ENCODE peak calls at places on chromosomes 1 and 21, in six cellular contexts. L is PC-3, T is HL-60, O is prostate gland, I is brain microvascular endothelial cell, R is dorsolateral prefrontal cortex. N is an unnamed sample. For H3K27me3, the result is how much of the 10 kb centered on the place peaks cover.

GRCh38 chr21:45334591-45335081 is 46.9 kb upstream of the POFUT2 start:
- DNase-seq in I (no peak), R (no peak), T (no peak), L (no peak), O (no peak), N (no peak)

GRCh38 chr1:4055677-4055967 is 155.6 kb upstream of the C1orf174 start:
- DNase-seq in L (no peak), R (no peak), T (no peak), I (no peak), O (no peak), N (no peak)

GRCh38 chr1:206686486-206687249 is 2.0 kb downstream of the MAPKAPK2 start:
- DNase-seq in O (no peak), R (no peak), I (no peak), T (peak), L (no peak), N (no peak)

GRCh38 chr21:26790289-26790688 is 54.9 kb downstream of the ADAMTS1 start:
- DNase-seq in R (no peak), T (no peak), O (no peak), I (no peak), L (peak), N (peak)

GRCh38 chr1:230868736-230869385 is 540 bp upstream of the C1orf198 start:
- DNase-seq in I (no peak), R (no peak), T (peak), O (peak), L (peak), N (peak)

GRCh38 chr1:235054961-235055360 is 73.7 kb downstream of the TOMM20 start:
- DNase-seq in L (no peak), T (no peak), R (no peak), O (no peak), I (no peak), N (no peak)

GRCh38 chr1:66940968-66941367 is 16.2 kb downstream of the MIER1 start:
- DNase-seq in R (no peak), T (no peak), L (no peak), I (peak), O (no peak), N (no peak)

GRCh38 chr1:203690730-203691129 is 64.1 kb downstream of the ATP2B4 start:
- DNase-seq in I (no peak), L (no peak), T (no peak), O (no peak), R (no peak), N (no peak)

GRCh38 chr1:64337476-64337875 is 132.5 kb upstream of the CACHD1 start:
- DNase-seq in T (no peak), I (no peak), O (no peak), R (no peak), L (no peak), N (no peak)

GRCh38 chr21:26659181-26659580 is 86.1 kb upstream of the CYYR1 start:
- DNase-seq in R (no peak), T (no peak), O (no peak), I (peak), L (no peak), N (peak)

GRCh38 chr1:50620680-50621329 is 197.6 kb upstream of the DMRTA2 start:
- DNase-seq in I (no peak), O (peak), L (peak), T (no peak), R (no peak), N (peak)

GRCh38 chr1:3775248-3775497 is 2.6 kb downstream of the SMIM1 start:
- DNase-seq in L (no peak), R (no peak), O (no peak), T (no peak), I (no peak), N (no peak)

GRCh38 chr1:19437911-19438310 is 47.4 kb downstream of the CAPZB start:
- DNase-seq in O (no peak), I (peak), L (no peak), R (no peak), T (no peak), N (no peak)

GRCh38 chr1:210783925-210784324 is 350.0 kb downstream of the KCNH1 start:
- DNase-seq in R (no peak), T (no peak), I (no peak), L (no peak), O (no peak), N (no peak)

GRCh38 chr21:25561668-25562641 is 45.3 kb downstream of the MRPL39 start:
- DNase-seq in L (no peak), I (peak), T (peak), O (no peak), R (no peak), N (peak)

GRCh38 chr1:103514920-103515503 is 10.5 kb upstream of the RNPC3 start:
- DNase-seq in R (no peak), T (peak), L (peak), I (peak), O (no peak), N (peak)

GRCh38 chr1:83033682-83034081 is 965.2 kb downstream of the TTLL7 start:
- DNase-seq in T (no peak), L (peak), O (no peak), R (no peak), I (peak), N (peak)

GRCh38 chr1:185224132-185224531 is 67.2 kb downstream of the SWT1 start:
- DNase-seq in T (no peak), L (no peak), O (no peak), R (no peak), I (no peak), N (no peak)

GRCh38 chr1:81407463-81407862 is 393.3 kb upstream of the ADGRL2 start:
- DNase-seq in L (no peak), R (no peak), T (no peak), I (no peak), O (no peak), N (no peak)

GRCh38 chr1:192792628-192793027 is 16.2 kb upstream of the RGS2 start:
- DNase-seq in R (no peak), O (no peak), I (no peak), L (no peak), T (no peak), N (no peak)

GRCh38 chr1:21576031-21576797 is 67.0 kb downstream of the ALPL start:
- DNase-seq in O (no peak), L (no peak), I (no peak), R (no peak), T (no peak), N (no peak)

GRCh38 chr1:206705187-206705586 is 20.5 kb downstream of the MAPKAPK2 start:
- DNase-seq in T (no peak), O (no peak), I (peak), R (peak), L (no peak), N (peak)

GRCh38 chr1:228648647-228649383 is 86.5 kb upstream of the RHOU start:
- DNase-seq in I (no peak), O (no peak), T (no peak), R (no peak), L (peak), N (no peak)

GRCh38 chr1:228646717-228647522 is 88.4 kb upstream of the RHOU start:
- DNase-seq in L (peak), I (peak), O (no peak), T (peak), R (no peak), N (peak)

GRCh38 chr1:228650946-228651345 is 84.3 kb upstream of the RHOU start:
- DNase-seq in I (no peak), R (no peak), L (no peak), T (no peak), O (no peak), N (no peak)

GRCh38 chr1:228647523-228648444 is 87.5 kb upstream of the RHOU start:
- DNase-seq in O (peak), I (peak), L (peak), R (no peak), T (peak), N (peak)

GRCh38 chr1:228650141-228650540 is 85.1 kb upstream of the RHOU start:
- DNase-seq in I (no peak), R (no peak), T (no peak), L (no peak), O (no peak), N (no peak)
- H3K27me3 ChIP-seq in I (under half), R (half or more), T (under half), L (under half), O (under half), N (under half)

DNA sequence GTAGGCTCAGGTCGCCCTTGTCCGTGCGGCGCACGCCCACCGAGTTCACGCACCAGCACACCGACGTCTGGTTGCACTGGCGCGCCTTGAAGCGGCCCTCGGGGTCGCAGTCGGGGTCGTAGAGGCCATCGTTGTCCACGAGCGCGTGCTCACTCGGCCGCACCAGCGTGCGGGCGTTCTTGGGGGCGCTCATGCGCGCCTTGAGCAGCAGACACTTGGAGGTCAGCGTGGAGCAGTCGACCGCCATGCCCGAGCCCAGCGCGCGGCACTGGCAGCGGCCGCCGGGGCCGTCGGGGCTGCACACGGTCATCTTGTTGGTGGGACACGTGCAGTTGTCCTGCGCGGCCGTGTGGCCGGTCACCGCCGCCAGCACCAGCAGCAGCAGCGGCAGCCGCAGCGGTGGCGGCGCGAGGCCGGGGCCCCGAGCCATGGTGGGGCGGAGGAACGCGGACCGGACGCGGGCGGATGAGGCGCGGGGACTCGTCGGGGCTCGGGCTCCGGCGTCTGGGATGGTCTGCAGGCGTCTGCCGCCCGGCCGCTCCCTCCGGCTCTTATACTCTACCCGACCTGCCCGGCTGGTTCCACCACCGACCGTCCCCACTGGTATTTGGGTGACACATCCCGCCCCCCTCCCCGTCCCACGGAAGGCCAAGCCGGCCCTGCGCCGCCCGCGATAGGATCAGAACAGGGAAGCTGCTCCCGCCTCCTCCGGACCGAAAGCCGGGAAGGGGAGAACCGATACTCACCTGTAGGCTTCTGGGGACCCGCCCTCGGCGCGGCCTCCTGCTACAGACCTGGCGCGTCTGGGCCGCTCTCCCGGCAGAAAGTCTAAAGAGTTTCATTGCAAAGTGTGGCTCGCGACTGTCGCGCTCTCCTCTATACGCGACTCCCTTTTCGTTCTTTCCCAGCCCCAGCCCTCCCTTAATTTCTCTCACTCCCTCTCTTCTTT is at the start of gene TACSTD2:
- DNase-seq in O (peak), R (no peak), L (peak), I (no peak), T (no peak), N (peak)
- TF ChIP-seq CTCF in O (no peak), R (no peak), L (peak), I (no peak), T (no peak), N (peak)

DNA sequence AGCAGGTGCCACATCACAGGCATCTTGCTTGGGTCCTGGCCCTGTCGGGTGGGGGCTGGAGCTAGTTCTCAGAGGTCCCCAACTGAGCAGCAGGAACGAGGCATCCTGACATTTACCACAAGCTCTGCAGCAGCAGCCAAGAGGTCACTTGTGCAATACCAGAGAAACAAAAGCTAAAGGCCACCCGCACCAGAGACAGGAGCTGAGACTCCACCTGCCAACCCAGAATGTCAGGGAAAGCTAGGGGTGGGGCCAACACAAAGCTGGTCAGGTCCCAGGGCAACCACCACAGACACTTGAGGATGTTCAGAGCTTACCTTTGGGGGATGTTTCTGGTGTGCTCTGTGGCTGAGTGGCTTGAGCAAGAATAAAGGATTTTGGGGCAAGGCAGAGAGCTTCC is 13.6 kb upstream of the SYT6 start:
- DNase-seq in I (no peak), L (no peak), T (peak), O (no peak), R (no peak), N (no peak)
- H3K4me3 ChIP-seq in I (no peak), L (no peak), T (no peak), O (no peak), R (no peak), N (no peak)

GRCh38 chr1:5623399-5623798 is 368.8 kb downstream of the NPHP4 start:
- DNase-seq in O (no peak), T (no peak), L (no peak), R (no peak), I (no peak), N (peak)
- H3K27me3 ChIP-seq in O (under half), T (under half), L (half or more), R (under half), I (under half), N (under half)

GRCh38 chr1:107514841-107515240 is 374.0 kb downstream of the NTNG1 start:
- DNase-seq in I (no peak), O (no peak), T (no peak), R (no peak), L (no peak), N (no peak)

GRCh38 chr1:107510347-107510746 is 369.5 kb downstream of the NTNG1 start:
- DNase-seq in T (no peak), L (no peak), I (no peak), R (no peak), O (no peak), N (no peak)

GRCh38 chr1:107512836-107513235 is 372.0 kb downstream of the NTNG1 start:
- DNase-seq in L (no peak), I (no peak), T (no peak), O (no peak), R (no peak), N (no peak)

GRCh38 chr1:107515702-107516101 is 374.9 kb downstream of the NTNG1 start:
- DNase-seq in T (no peak), I (no peak), L (no peak), O (no peak), R (no peak), N (no peak)
- TF ChIP-seq CTCF in T (no peak), I (no peak), L (no peak), O (no peak), R (no peak), N (no peak)

GRCh38 chr1:60000625-60001024 is 72.9 kb downstream of the C1orf87 start:
- DNase-seq in T (no peak), I (no peak), R (no peak), O (no peak), L (no peak), N (no peak)
- H3K4me3 ChIP-seq in T (no peak), I (no peak), R (no peak), O (no peak), L (no peak), N (no peak)

DNA sequence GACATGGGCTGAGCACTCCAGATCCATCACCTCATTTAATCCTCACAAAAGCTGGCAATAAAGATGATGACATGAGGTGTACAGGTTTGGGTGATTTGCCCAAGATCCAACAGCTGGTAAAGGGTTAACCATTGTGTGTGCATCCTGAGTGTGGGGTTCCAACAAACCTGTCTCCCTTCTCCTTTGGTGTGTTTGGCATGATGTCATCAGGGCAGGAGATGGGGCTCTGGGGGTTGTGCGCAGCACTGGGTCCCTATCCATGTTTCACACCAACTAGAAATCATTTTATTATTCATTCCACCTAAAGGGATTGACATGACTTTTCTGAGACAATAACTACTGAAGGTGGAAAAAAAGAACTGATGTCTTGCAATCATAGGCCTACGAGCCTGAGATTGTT is 452.5 kb downstream of the SIPA1L2 start:
- DNase-seq in L (no peak), T (no peak), I (no peak), R (no peak), O (no peak), N (no peak)
- H3K27me3 ChIP-seq in L (under half), T (under half), I (under half), R (under half), O (under half), N (under half)

GRCh38 chr1:183953031-183953430 is 84.5 kb downstream of the COLGALT2 start:
- DNase-seq in I (no peak), O (peak), R (no peak), L (peak), T (no peak), N (no peak)

GRCh38 chr1:183954496-183954895 is 83.0 kb downstream of the COLGALT2 start:
- DNase-seq in I (no peak), L (no peak), O (no peak), T (no peak), R (no peak), N (peak)

GRCh38 chr1:183957216-183957830 is 80.2 kb downstream of the COLGALT2 start:
- DNase-seq in R (no peak), T (no peak), O (no peak), L (no peak), I (no peak), N (no peak)

GRCh38 chr1:183958958-183959357 is 78.6 kb downstream of the COLGALT2 start:
- DNase-seq in I (no peak), L (no peak), T (no peak), O (no peak), R (no peak), N (no peak)

DNA sequence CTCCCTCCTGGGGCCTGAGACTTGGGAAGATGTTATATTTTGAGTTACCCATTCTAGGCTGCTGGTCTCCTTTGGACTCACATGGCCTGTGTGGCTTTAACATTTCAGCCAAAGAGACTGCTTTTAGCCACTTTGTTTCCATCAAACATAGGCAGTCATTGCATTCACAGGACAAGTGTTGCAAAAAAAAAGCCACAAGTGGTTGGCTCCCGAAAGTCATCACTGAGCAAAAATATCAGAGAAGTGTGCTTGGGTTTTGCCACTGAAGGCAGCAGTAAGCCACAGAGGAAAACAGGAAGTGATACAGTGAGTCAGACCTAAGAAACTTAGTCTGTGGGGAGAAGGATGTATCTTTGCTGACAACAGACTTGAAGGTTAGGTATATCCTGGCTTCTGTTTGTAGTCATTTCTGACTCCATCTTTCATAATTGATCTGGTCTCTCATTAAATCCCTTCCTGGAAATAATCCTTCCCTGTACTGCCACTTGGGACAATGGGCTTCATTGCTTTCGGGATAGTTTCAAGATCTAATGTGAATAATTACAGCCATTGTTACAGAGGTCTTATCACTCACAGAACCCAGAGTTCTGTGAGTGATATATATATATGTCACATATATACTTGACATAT is 80.9 kb downstream of the COLGALT2 start:
- DNase-seq in T (peak), I (peak), L (peak), O (no peak), R (no peak), N (peak)
- TF ChIP-seq CTCF in T (peak), I (peak), L (peak), O (no peak), R (no peak), N (peak)

DNA sequence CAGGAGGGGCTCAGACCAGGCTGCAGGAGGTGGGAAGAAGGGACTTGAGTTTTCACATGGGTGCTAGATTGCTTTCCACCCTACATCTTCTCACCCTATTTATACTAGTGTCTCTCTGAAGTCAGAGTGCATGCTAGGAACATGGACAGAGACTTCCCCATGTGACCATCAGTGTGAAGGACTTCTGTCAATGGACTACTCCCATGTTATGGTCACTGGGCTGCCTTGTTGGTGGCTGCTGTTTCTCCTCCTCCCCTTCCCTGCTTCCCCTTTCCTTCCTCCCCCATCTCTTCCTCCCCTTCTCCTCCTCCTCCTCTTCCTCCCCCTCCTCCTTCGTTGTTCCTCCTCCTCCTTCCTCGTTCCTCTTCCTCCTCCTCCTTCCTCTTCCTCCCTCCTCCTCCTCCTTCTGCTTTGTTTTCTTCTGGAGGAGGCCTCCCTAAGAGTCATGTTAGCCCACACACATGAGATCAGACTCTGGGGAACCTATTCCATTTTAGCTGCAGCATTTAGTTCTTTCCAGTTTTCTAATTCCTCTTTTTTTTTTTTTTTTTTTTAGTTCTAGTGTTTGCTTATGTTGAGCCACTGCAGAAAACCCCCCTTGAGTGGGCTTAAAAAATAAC is 35.8 kb downstream of the IER5 start:
- DNase-seq in R (no peak), I (no peak), L (no peak), O (no peak), T (peak), N (no peak)
- H3K4me3 ChIP-seq in R (no peak), I (no peak), L (no peak), O (no peak), T (no peak), N (no peak)